ENCODE peak calls at places on chromosome 16, in four cellular contexts. I is sigmoid colon, T is adrenal gland, Y is PC-9. E is an unnamed sample.

GRCh38 chr16:88639231-88640038 is 1.1 kb downstream of the IL17C start:
- DNase-seq in I (no peak), T (no peak), Y (peak), E (no peak)

GRCh38 chr16:47463771-47464624 is 2.9 kb downstream of the PHKB start:
- DNase-seq in I (no peak), T (no peak), Y (no peak), E (no peak)

GRCh38 chr16:71412270-71413160 is 29.3 kb downstream of the TLE7 start:
- DNase-seq in I (no peak), T (peak), Y (peak), E (no peak)

GRCh38 chr16:90048347-90048722 is 28.8 kb downstream of the PRDM7 start:
- DNase-seq in I (no peak), T (no peak), Y (no peak), E (no peak)

GRCh38 chr16:73000020-73000906 is 47.7 kb downstream of the ZFHX3 start:
- DNase-seq in I (peak), T (no peak), Y (no peak), E (peak)

GRCh38 chr16:29809031-29809747 is 2.8 kb upstream of the PRRT2 start:
- DNase-seq in I (no peak), T (peak), Y (no peak), E (peak)

GRCh38 chr16:75821117-75821516 is 94.8 kb upstream of the CPHXL start:
- DNase-seq in I (no peak), T (no peak), Y (no peak), E (no peak)

GRCh38 chr16:47847220-47847970 is 308.4 kb downstream of the ABCC12 start:
- DNase-seq in I (no peak), T (no peak), Y (no peak), E (peak)

GRCh38 chr16:57284206-57284951 is at the start of gene PLLP:
- DNase-seq in I (peak), T (peak), Y (peak), E (no peak)

GRCh38 chr16:84726670-84727467 is 27.1 kb downstream of the USP10 start:
- DNase-seq in I (peak), T (no peak), Y (no peak), E (no peak)

GRCh38 chr16:85553436-85554113 is 59.5 kb upstream of the GSE1 start:
- DNase-seq in I (no peak), T (peak), Y (peak), E (peak)

GRCh38 chr16:30896203-30896889 is at the start of gene CTF1:
- DNase-seq in I (peak), T (peak), Y (peak), E (peak)

GRCh38 chr16:85402910-85403692 is 210.0 kb upstream of the GSE1 start:
- DNase-seq in I (peak), T (peak), Y (no peak), E (peak)

GRCh38 chr16:72537684-72538083 is 365.7 kb upstream of the PMFBP1 start:
- DNase-seq in I (no peak), T (no peak), Y (no peak), E (no peak)

GRCh38 chr16:85422374-85423185 is 190.5 kb upstream of the GSE1 start:
- DNase-seq in I (peak), T (no peak), Y (peak), E (peak)

GRCh38 chr16:71927383-71927782 is 32.1 kb downstream of the IST1 start:
- DNase-seq in I (peak), T (peak), Y (peak), E (peak)

GRCh38 chr16:84414789-84415326 is 46.5 kb downstream of the ATP2C2 start:
- DNase-seq in I (no peak), T (peak), Y (no peak), E (no peak)

GRCh38 chr16:46949216-46949892 is 24.1 kb downstream of the DNAJA2 start:
- DNase-seq in I (no peak), T (no peak), Y (no peak), E (no peak)

GRCh38 chr16:3235856-3236669 is 1.1 kb upstream of the ZNF200 start:
- DNase-seq in I (peak), T (peak), Y (peak), E (no peak)

GRCh38 chr16:84356176-84356575 is 12.2 kb upstream of the ATP2C2 start:
- DNase-seq in I (no peak), T (no peak), Y (no peak), E (no peak)

GRCh38 chr16:85753559-85753958 is 2.7 kb upstream of the C16orf74 start:
- DNase-seq in I (no peak), T (no peak), Y (peak), E (no peak)

GRCh38 chr16:89188064-89188441 is 12.3 kb downstream of the SLC22A31 start:
- DNase-seq in I (no peak), T (no peak), Y (no peak), E (no peak)

GRCh38 chr16:30875881-30876791 is 17.7 kb downstream of the BCL7C start:
- DNase-seq in I (no peak), T (no peak), Y (peak), E (no peak)

GRCh38 chr16:1545044-1545736 is 11.7 kb downstream of the TMEM204 start:
- DNase-seq in I (no peak), T (no peak), Y (no peak), E (peak)

GRCh38 chr16:1535391-1536291 is 2.2 kb downstream of the TMEM204 start:
- DNase-seq in I (no peak), T (no peak), Y (no peak), E (peak)

GRCh38 chr16:64077242-64077641 is 1044.6 kb downstream of the CDH11 start:
- DNase-seq in I (no peak), T (no peak), Y (no peak), E (no peak)

GRCh38 chr16:3170440-3171180 is 17.4 kb upstream of the OR1F1 start:
- DNase-seq in I (peak), T (no peak), Y (no peak), E (no peak)

GRCh38 chr16:85798901-85799496 is 345 bp downstream of the EMC8 start:
- DNase-seq in I (no peak), T (no peak), Y (no peak), E (no peak)

GRCh38 chr16:89256651-89257254 is 39.2 kb downstream of the ZNF778 start:
- DNase-seq in I (peak), T (peak), Y (peak), E (peak)

GRCh38 chr16:70805787-70806186 is 4.8 kb upstream of the VAC14 start:
- DNase-seq in I (no peak), T (no peak), Y (no peak), E (no peak)

GRCh38 chr16:86664518-86665318 is 86.4 kb downstream of the FOXL1 start:
- DNase-seq in I (no peak), T (no peak), Y (peak), E (peak)

GRCh38 chr16:19094542-19095365 is 19.0 kb upstream of the ITPRIPL2 start:
- DNase-seq in I (no peak), T (no peak), Y (no peak), E (peak)

GRCh38 chr16:14371778-14372431 is 258.2 kb downstream of the PARN start:
- DNase-seq in I (no peak), T (no peak), Y (no peak), E (no peak)

GRCh38 chr16:8990445-8990844 is 26.7 kb upstream of the USP7 start:
- DNase-seq in I (no peak), T (no peak), Y (no peak), E (no peak)

GRCh38 chr16:15792563-15792971 is 64.3 kb downstream of the MYH11 start:
- DNase-seq in I (peak), T (no peak), Y (no peak), E (no peak)

GRCh38 chr16:73125860-73126259 is 77.9 kb upstream of the ZFHX3 start:
- DNase-seq in I (no peak), T (peak), Y (no peak), E (no peak)

GRCh38 chr16:86611517-86611840 is 33.1 kb downstream of the FOXL1 start:
- DNase-seq in I (no peak), T (peak), Y (no peak), E (no peak)

GRCh38 chr16:12086861-12087260 is 110.3 kb downstream of the SNX29 start:
- DNase-seq in I (peak), T (no peak), Y (no peak), E (peak)

GRCh38 chr16:75527825-75528299 is 8.0 kb downstream of the CHST5 start:
- DNase-seq in I (no peak), T (no peak), Y (no peak), E (no peak)

GRCh38 chr16:82185012-82185411 is 15.0 kb upstream of the MPHOSPH6 start:
- DNase-seq in I (no peak), T (no peak), Y (no peak), E (no peak)

DNA sequence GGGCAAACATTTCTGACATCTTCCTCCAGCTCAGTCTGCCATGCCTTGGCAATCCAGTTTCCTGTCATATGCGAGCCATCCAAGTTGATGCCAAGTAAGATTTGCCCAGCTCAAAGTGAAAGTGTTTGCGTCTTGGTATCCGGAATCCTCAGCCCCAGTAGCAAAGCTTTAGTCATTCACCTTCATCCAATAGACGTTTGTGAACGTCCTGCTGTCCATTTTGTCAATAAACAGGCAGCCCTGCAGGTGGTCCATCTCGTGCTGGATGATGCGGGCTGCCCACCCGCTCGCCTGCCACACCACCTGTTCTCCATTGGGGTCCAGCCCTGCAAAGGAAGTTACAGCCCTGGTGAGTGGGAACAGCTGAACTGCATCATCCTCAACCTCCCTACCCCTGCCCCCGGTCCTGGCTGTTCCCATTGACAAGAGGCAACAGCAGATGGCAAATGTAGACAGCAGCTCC is 1.5 kb downstream of the PDF start:
- DNase-seq in I (peak), T (peak), Y (no peak), E (peak)
- H3K4me3 ChIP-seq in I (no peak), T (no peak), Y (peak), E (peak)

GRCh38 chr16:22183335-22183734 is 21.0 kb downstream of the SDR42E2 start:
- DNase-seq in I (no peak), T (no peak), Y (no peak), E (no peak)

GRCh38 chr16:22183901-22184614 is 21.8 kb downstream of the SDR42E2 start:
- DNase-seq in I (no peak), T (no peak), Y (no peak), E (no peak)

GRCh38 chr16:22184615-22184968 is 21.5 kb upstream of the EEF2K start:
- DNase-seq in I (no peak), T (no peak), Y (no peak), E (no peak)

GRCh38 chr16:22181426-22181825 is 19.1 kb downstream of the SDR42E2 start:
- DNase-seq in I (no peak), T (no peak), Y (no peak), E (no peak)

DNA sequence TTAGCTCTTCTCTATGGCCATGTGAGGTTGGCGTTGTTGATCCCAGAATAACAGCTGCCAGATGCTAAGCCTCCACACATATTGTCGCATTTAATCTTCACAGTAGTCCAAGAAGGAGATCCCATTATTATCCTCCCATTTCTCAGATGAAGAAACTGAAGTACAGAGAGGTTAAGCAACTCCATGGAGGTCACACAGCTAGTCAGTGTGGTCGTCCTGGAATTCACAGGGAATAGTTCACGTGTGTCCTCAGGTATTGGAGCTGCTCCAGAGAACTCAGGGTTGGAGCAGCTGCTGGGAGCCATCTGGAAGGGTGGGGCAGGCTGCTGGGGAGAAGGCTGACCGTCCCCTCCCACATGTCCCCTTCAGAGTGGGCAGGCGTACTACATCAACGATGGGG is 19.5 kb downstream of the SDR42E2 start:
- DNase-seq in I (no peak), T (no peak), Y (no peak), E (no peak)
- TF ChIP-seq CTCF in I (no peak), T (no peak), Y (no peak), E (no peak)

GRCh38 chr16:27596411-27596810 is 46.5 kb downstream of the KATNIP start:
- DNase-seq in I (no peak), T (no peak), Y (no peak), E (no peak)
- H3K27ac ChIP-seq in I (no peak), T (no peak), Y (no peak), E (no peak)

DNA sequence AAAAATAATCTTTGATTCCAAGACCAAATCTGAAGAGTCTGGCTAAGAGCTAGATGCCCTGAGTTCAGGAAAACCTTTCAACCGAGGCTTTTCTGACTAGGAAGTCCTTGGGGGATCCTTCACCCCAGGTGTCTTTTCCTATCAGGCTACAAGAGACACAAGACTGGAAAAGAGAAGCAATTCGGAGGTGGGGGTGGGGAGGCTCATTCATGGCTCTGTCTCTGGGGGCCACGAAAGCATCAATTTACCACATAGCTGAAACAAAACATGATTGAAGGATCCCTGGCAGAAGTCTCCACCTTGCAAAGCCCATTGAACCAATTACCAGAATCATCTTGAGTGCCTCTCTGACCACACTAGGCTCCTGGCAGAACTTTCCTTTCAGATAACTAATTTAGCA is 239.8 kb upstream of the SALL1 start:
- DNase-seq in I (no peak), T (no peak), Y (no peak), E (no peak)
- H3K4me3 ChIP-seq in I (no peak), T (no peak), Y (no peak), E (no peak)

GRCh38 chr16:17359778-17360177 is 111.0 kb downstream of the XYLT1 start:
- DNase-seq in I (no peak), T (no peak), Y (no peak), E (no peak)
- TF ChIP-seq CTCF in I (no peak), T (no peak), Y (no peak), E (no peak)